ENCODE peak calls at places on chromosome 19, in six cellular contexts. G, Z, S, D, N and K are unnamed samples.
A peak's percentile ranks its signal among the peaks of the same experiment; 100 is the strongest.

GRCh38 chr19:17294051-17294891 is 9.0 kb downstream of the ABHD8 start:
- DNase-seq in G (peak; percentile 27), Z (peak; percentile 67), S (no peak), D (no peak), N (no peak), K (peak; percentile 46)

GRCh38 chr19:23909222-23909621 is 5.5 kb upstream of the ZNF726 start:
- DNase-seq in G (no peak), Z (no peak), S (no peak), D (no peak), N (no peak), K (no peak)

GRCh38 chr19:10292206-10292788 is 2.5 kb downstream of the ICAM5 start:
- DNase-seq in G (peak; percentile 40), Z (peak; percentile 94), S (peak; percentile 59), D (peak; percentile 70), N (peak; percentile 78), K (peak; percentile 58)

GRCh38 chr19:19531951-19532805 is 3.5 kb downstream of the YJEFN3 start:
- DNase-seq in G (peak; percentile 87), Z (peak; percentile 89), S (peak; percentile 51), D (peak; percentile 44), N (peak; percentile 44), K (peak; percentile 88)

GRCh38 chr19:45440873-45441654 is 17.3 kb upstream of the ERCC1 start:
- DNase-seq in G (no peak), Z (no peak), S (no peak), D (peak; percentile 51), N (peak; percentile 57), K (peak; percentile 33)

GRCh38 chr19:40499320-40499719 is 32.5 kb downstream of the SPTBN4 start:
- DNase-seq in G (no peak), Z (no peak), S (no peak), D (no peak), N (no peak), K (no peak)

GRCh38 chr19:19087676-19088075 is 23.9 kb downstream of the SLC25A42 start:
- DNase-seq in G (no peak), Z (no peak), S (no peak), D (no peak), N (no peak), K (no peak)

GRCh38 chr19:28436320-28436719 is 776.6 kb downstream of the UQCRFS1 start:
- DNase-seq in G (no peak), Z (no peak), S (no peak), D (no peak), N (no peak), K (no peak)

GRCh38 chr19:55301459-55302331 is 17.9 kb downstream of the BRSK1 start:
- DNase-seq in G (peak; percentile 92), Z (peak; percentile 95), S (peak; percentile 67), D (peak; percentile 56), N (peak; percentile 62), K (peak; percentile 97)

GRCh38 chr19:49585023-49585422 is 3.9 kb downstream of the PRRG2 start:
- DNase-seq in G (no peak), Z (peak; percentile 63), S (no peak), D (no peak), N (no peak), K (no peak)

GRCh38 chr19:13281567-13282291 is 131.5 kb downstream of the IER2 start:
- DNase-seq in G (no peak), Z (peak; percentile 34), S (no peak), D (peak; percentile 17), N (no peak), K (no peak)

GRCh38 chr19:28915737-28916460 is 297.1 kb downstream of the UQCRFS1 start:
- DNase-seq in G (no peak), Z (no peak), S (no peak), D (no peak), N (no peak), K (no peak)

GRCh38 chr19:39246951-39247669 is 1.5 kb downstream of the IFNL4 start:
- DNase-seq in G (no peak), Z (peak; percentile 68), S (no peak), D (no peak), N (no peak), K (peak; percentile 30)

GRCh38 chr19:19040417-19040816 is 7.0 kb downstream of the ARMC6 start:
- DNase-seq in G (no peak), Z (no peak), S (peak; percentile 97), D (peak; percentile 96), N (peak; percentile 91), K (no peak)

GRCh38 chr19:32318884-32319520 is 26.4 kb upstream of the ZNF507 start:
- DNase-seq in G (no peak), Z (peak; percentile 52), S (no peak), D (no peak), N (no peak), K (peak; percentile 53)

GRCh38 chr19:1673645-1674292 is 21.4 kb upstream of the TCF3 start:
- DNase-seq in G (no peak), Z (no peak), S (no peak), D (no peak), N (no peak), K (no peak)

GRCh38 chr19:45364696-45365095 is 5.7 kb downstream of the ERCC2 start:
- DNase-seq in G (no peak), Z (no peak), S (no peak), D (no peak), N (no peak), K (no peak)

GRCh38 chr19:1512671-1513491 is at the start of gene ADAMTSL5:
- DNase-seq in G (peak; percentile 61), Z (no peak), S (peak; percentile 50), D (peak; percentile 73), N (peak; percentile 28), K (no peak)

GRCh38 chr19:49335071-49335783 is at the start of gene CD37:
- DNase-seq in G (peak; percentile 55), Z (no peak), S (no peak), D (no peak), N (no peak), K (no peak)

GRCh38 chr19:58217607-58218391 is 10.9 kb upstream of the ZNF544 start:
- DNase-seq in G (no peak), Z (no peak), S (no peak), D (no peak), N (no peak), K (no peak)

GRCh38 chr19:37997911-37998344 is 90.9 kb downstream of the SIPA1L3 start:
- DNase-seq in G (no peak), Z (no peak), S (peak; percentile 86), D (peak; percentile 92), N (peak; percentile 97), K (no peak)

GRCh38 chr19:13684021-13684420 is 80.3 kb upstream of the MRI1 start:
- DNase-seq in G (no peak), Z (no peak), S (no peak), D (no peak), N (no peak), K (no peak)

GRCh38 chr19:6108721-6109633 is 1.3 kb downstream of the RFX2 start:
- DNase-seq in G (peak; percentile 47), Z (peak; percentile 28), S (peak; percentile 69), D (peak; percentile 88), N (peak; percentile 66), K (peak; percentile 20)

GRCh38 chr19:4267901-4268815 is 10.9 kb upstream of the SHD start:
- DNase-seq in G (no peak), Z (no peak), S (no peak), D (no peak), N (no peak), K (no peak)
- TF ChIP-seq CTCF in G (no peak), Z (peak; percentile 33), S (no peak), D (no peak), N (no peak), K (peak; percentile 45)

DNA sequence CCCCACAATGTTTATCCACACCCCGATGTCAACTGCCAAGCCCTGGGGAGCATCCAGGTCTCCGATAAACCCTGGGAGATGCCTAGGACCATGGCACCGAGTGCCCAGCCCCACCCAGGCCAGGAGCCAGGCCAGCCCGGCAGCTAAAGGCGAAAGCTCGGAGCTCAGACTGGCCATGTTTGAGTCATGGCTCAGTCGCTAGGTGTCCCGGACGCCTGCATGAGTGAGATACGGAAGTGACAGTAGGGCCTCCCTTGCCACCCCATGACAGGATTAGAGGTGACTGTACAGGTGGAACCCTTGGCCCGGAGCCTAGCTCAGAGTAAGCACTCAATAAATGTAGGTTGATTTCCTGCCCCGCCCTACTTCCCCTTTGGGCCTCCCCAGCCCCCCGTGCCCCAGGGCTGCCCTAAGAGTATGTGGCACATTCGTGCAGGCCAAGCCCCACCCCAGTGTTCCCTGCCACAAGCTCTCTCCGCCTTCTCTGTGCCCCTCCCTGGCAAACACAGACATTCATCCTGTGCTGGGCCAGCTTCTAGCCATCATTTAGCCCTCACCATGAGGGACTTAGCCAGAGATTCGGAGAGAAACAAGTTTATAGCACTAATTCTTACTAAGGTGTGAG is 5.8 kb upstream of the TPM4 start:
- DNase-seq in G (peak; percentile 85), Z (no peak), S (no peak), D (no peak), N (no peak), K (no peak)
- TF ChIP-seq CTCF in G (peak; percentile 37), Z (no peak), S (no peak), D (no peak), N (no peak), K (no peak)

GRCh38 chr19:50870417-50871089 is 2.7 kb upstream of the KLK2 start:
- DNase-seq in G (no peak), Z (no peak), S (no peak), D (no peak), N (peak; percentile 3), K (no peak)
- TF ChIP-seq CTCF in G (no peak), Z (no peak), S (no peak), D (no peak), N (no peak), K (no peak)

GRCh38 chr19:30906871-30907270 is 442.4 kb downstream of the TSHZ3 start:
- DNase-seq in G (no peak), Z (no peak), S (no peak), D (no peak), N (no peak), K (no peak)

GRCh38 chr19:30911491-30911890 is 437.7 kb downstream of the TSHZ3 start:
- DNase-seq in G (no peak), Z (no peak), S (no peak), D (no peak), N (no peak), K (no peak)

GRCh38 chr19:30908262-30908771 is 440.9 kb downstream of the TSHZ3 start:
- DNase-seq in G (no peak), Z (no peak), S (no peak), D (no peak), N (no peak), K (no peak)

DNA sequence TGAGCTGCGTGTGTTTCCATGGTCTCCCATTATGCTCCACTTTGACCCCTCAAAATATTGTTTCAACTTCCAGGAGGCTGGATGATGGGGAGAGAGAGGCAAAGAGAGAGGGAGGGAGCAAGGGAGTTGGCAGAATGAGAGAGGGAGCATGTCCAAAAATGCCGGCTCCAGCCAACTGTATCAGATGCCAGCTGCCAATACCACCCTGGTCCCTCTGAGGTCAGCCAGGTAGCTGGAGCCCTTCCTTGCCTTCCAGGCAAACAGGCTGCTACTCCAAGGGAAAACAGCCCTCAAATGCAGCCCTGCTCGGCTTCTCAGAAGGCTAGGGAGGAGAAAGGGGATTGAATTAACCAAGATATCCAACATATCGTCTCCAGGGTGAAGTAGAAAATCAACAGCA is 440.0 kb downstream of the TSHZ3 start:
- DNase-seq in G (no peak), Z (no peak), S (no peak), D (no peak), N (no peak), K (no peak)
- TF ChIP-seq CTCF in G (no peak), Z (no peak), S (no peak), D (no peak), N (no peak), K (no peak)

GRCh38 chr19:35287713-35288112 is 4.2 kb upstream of the MAG start:
- DNase-seq in G (no peak), Z (no peak), S (no peak), D (no peak), N (no peak), K (no peak)
- TF ChIP-seq CTCF in G (no peak), Z (no peak), S (no peak), D (no peak), N (no peak), K (no peak)